ENCODE peak calls at places on chromosomes 16 and 17, in five cellular contexts. One of them, this sample, is unnamed.

GRCh38 chr17:45895969-45896793 is 1.8 kb downstream of the MAPT start:
- DNase-seq in activated naive CD4-positive, alpha-beta T cell treated with Interleukin-2 at 50 U/mL for 16 hours: no peak
- DNase-seq in hippocampal formation: peak
- DNase-seq in HT1080: no peak
- DNase-seq in stimulated activated CD8-positive, alpha-beta memory T cell treated with anti-CD3 and anti-CD28 coated beads, Interleukin-7, amount 100 ng/mL, for 24 hours: no peak
- DNase-seq in this sample: no peak

GRCh38 chr16:81238296-81239011 is at the start of gene BCO1:
- DNase-seq in stimulated activated CD8-positive, alpha-beta memory T cell treated with anti-CD3 and anti-CD28 coated beads, Interleukin-7, amount 100 ng/mL, for 24 hours: no peak
- DNase-seq in activated naive CD4-positive, alpha-beta T cell treated with Interleukin-2 at 50 U/mL for 16 hours: no peak
- DNase-seq in HT1080: peak
- DNase-seq in hippocampal formation: no peak
- DNase-seq in this sample: no peak

GRCh38 chr17:13825526-13826040 is 223.9 kb upstream of the HS3ST3A1 start:
- DNase-seq in hippocampal formation: no peak
- DNase-seq in stimulated activated CD8-positive, alpha-beta memory T cell treated with anti-CD3 and anti-CD28 coated beads, Interleukin-7, amount 100 ng/mL, for 24 hours: no peak
- DNase-seq in activated naive CD4-positive, alpha-beta T cell treated with Interleukin-2 at 50 U/mL for 16 hours: no peak
- DNase-seq in HT1080: no peak
- DNase-seq in this sample: no peak

GRCh38 chr17:66357037-66357436 is 54.6 kb downstream of the PRKCA start:
- DNase-seq in activated naive CD4-positive, alpha-beta T cell treated with Interleukin-2 at 50 U/mL for 16 hours: no peak
- DNase-seq in hippocampal formation: no peak
- DNase-seq in stimulated activated CD8-positive, alpha-beta memory T cell treated with anti-CD3 and anti-CD28 coated beads, Interleukin-7, amount 100 ng/mL, for 24 hours: no peak
- DNase-seq in HT1080: peak
- DNase-seq in this sample: no peak

GRCh38 chr16:27444015-27444414 is 42.0 kb downstream of the IL21R start:
- DNase-seq in stimulated activated CD8-positive, alpha-beta memory T cell treated with anti-CD3 and anti-CD28 coated beads, Interleukin-7, amount 100 ng/mL, for 24 hours: no peak
- DNase-seq in activated naive CD4-positive, alpha-beta T cell treated with Interleukin-2 at 50 U/mL for 16 hours: no peak
- DNase-seq in HT1080: peak
- DNase-seq in hippocampal formation: no peak
- DNase-seq in this sample: no peak

GRCh38 chr17:43799047-43799446 is 18.8 kb downstream of the CFAP97D1 start:
- DNase-seq in HT1080: no peak
- DNase-seq in activated naive CD4-positive, alpha-beta T cell treated with Interleukin-2 at 50 U/mL for 16 hours: no peak
- DNase-seq in stimulated activated CD8-positive, alpha-beta memory T cell treated with anti-CD3 and anti-CD28 coated beads, Interleukin-7, amount 100 ng/mL, for 24 hours: no peak
- DNase-seq in hippocampal formation: no peak
- DNase-seq in this sample: no peak

GRCh38 chr16:29806641-29807425 is 504 bp downstream of the MAZ start:
- DNase-seq in hippocampal formation: peak
- DNase-seq in activated naive CD4-positive, alpha-beta T cell treated with Interleukin-2 at 50 U/mL for 16 hours: peak
- DNase-seq in stimulated activated CD8-positive, alpha-beta memory T cell treated with anti-CD3 and anti-CD28 coated beads, Interleukin-7, amount 100 ng/mL, for 24 hours: no peak
- DNase-seq in HT1080: peak
- DNase-seq in this sample: no peak

GRCh38 chr17:47785538-47786123 is 36.0 kb downstream of the OSBPL7 start:
- DNase-seq in stimulated activated CD8-positive, alpha-beta memory T cell treated with anti-CD3 and anti-CD28 coated beads, Interleukin-7, amount 100 ng/mL, for 24 hours: no peak
- DNase-seq in activated naive CD4-positive, alpha-beta T cell treated with Interleukin-2 at 50 U/mL for 16 hours: no peak
- DNase-seq in HT1080: no peak
- DNase-seq in hippocampal formation: no peak
- DNase-seq in this sample: no peak

GRCh38 chr17:79005063-79005861 is 4.3 kb downstream of the CANT1 start:
- DNase-seq in hippocampal formation: no peak
- DNase-seq in stimulated activated CD8-positive, alpha-beta memory T cell treated with anti-CD3 and anti-CD28 coated beads, Interleukin-7, amount 100 ng/mL, for 24 hours: no peak
- DNase-seq in HT1080: no peak
- DNase-seq in activated naive CD4-positive, alpha-beta T cell treated with Interleukin-2 at 50 U/mL for 16 hours: no peak
- DNase-seq in this sample: no peak

GRCh38 chr17:9072626-9073339 is 51.5 kb downstream of the NTN1 start:
- DNase-seq in hippocampal formation: no peak
- DNase-seq in HT1080: no peak
- DNase-seq in activated naive CD4-positive, alpha-beta T cell treated with Interleukin-2 at 50 U/mL for 16 hours: no peak
- DNase-seq in stimulated activated CD8-positive, alpha-beta memory T cell treated with anti-CD3 and anti-CD28 coated beads, Interleukin-7, amount 100 ng/mL, for 24 hours: no peak
- DNase-seq in this sample: no peak

GRCh38 chr17:2123467-2124251 is 68.8 kb downstream of the HIC1 start:
- DNase-seq in activated naive CD4-positive, alpha-beta T cell treated with Interleukin-2 at 50 U/mL for 16 hours: no peak
- DNase-seq in stimulated activated CD8-positive, alpha-beta memory T cell treated with anti-CD3 and anti-CD28 coated beads, Interleukin-7, amount 100 ng/mL, for 24 hours: no peak
- DNase-seq in hippocampal formation: peak
- DNase-seq in HT1080: no peak
- DNase-seq in this sample: no peak

GRCh38 chr16:77169650-77170236 is 21.2 kb upstream of the MON1B start:
- DNase-seq in stimulated activated CD8-positive, alpha-beta memory T cell treated with anti-CD3 and anti-CD28 coated beads, Interleukin-7, amount 100 ng/mL, for 24 hours: no peak
- DNase-seq in hippocampal formation: no peak
- DNase-seq in activated naive CD4-positive, alpha-beta T cell treated with Interleukin-2 at 50 U/mL for 16 hours: peak
- DNase-seq in HT1080: peak
- DNase-seq in this sample: peak

GRCh38 chr17:31754239-31754945 is 104.7 kb downstream of the COPRS start:
- DNase-seq in HT1080: peak
- DNase-seq in activated naive CD4-positive, alpha-beta T cell treated with Interleukin-2 at 50 U/mL for 16 hours: no peak
- DNase-seq in hippocampal formation: no peak
- DNase-seq in stimulated activated CD8-positive, alpha-beta memory T cell treated with anti-CD3 and anti-CD28 coated beads, Interleukin-7, amount 100 ng/mL, for 24 hours: no peak
- DNase-seq in this sample: no peak

GRCh38 chr17:3927628-3928010 is 11.4 kb upstream of the P2RX1 start:
- DNase-seq in stimulated activated CD8-positive, alpha-beta memory T cell treated with anti-CD3 and anti-CD28 coated beads, Interleukin-7, amount 100 ng/mL, for 24 hours: no peak
- DNase-seq in hippocampal formation: no peak
- DNase-seq in HT1080: no peak
- DNase-seq in activated naive CD4-positive, alpha-beta T cell treated with Interleukin-2 at 50 U/mL for 16 hours: no peak
- DNase-seq in this sample: no peak

This sample was measured in iPS DF 6.9.